ENCODE peak calls at places on chromosomes 16 and 17, in six cellular contexts. One of them, this sample, is unnamed.

GRCh38 chr17:66255112-66255511 is 25.9 kb upstream of the APOH start:
- DNase-seq in HepG2: peak; percentile 87
- DNase-seq in HCT116: peak; percentile 79
- DNase-seq in SK-N-SH: peak; percentile 76
- DNase-seq in H1: no peak
- DNase-seq in K562: peak; percentile 53
- DNase-seq in this sample: no peak

GRCh38 chr16:67415872-67416793 is at the start of gene ZDHHC1:
- DNase-seq in HepG2: no peak
- DNase-seq in SK-N-SH: peak; percentile 96
- DNase-seq in K562: peak; percentile 72
- DNase-seq in H1: peak; percentile 94
- DNase-seq in HCT116: no peak
- DNase-seq in this sample: peak; percentile 73

GRCh38 chr16:57739756-57740422 is 4.3 kb downstream of the KATNB1 start:
- DNase-seq in SK-N-SH: no peak
- DNase-seq in HepG2: no peak
- DNase-seq in K562: no peak
- DNase-seq in H1: no peak
- DNase-seq in HCT116: no peak
- DNase-seq in this sample: no peak

GRCh38 chr16:86925067-86925791 is 346.9 kb downstream of the FOXL1 start:
- DNase-seq in HCT116: no peak
- DNase-seq in H1: no peak
- DNase-seq in HepG2: no peak
- DNase-seq in K562: no peak
- DNase-seq in SK-N-SH: no peak
- DNase-seq in this sample: no peak

GRCh38 chr17:61381537-61381936 is 18.1 kb upstream of the TBX2 start:
- DNase-seq in SK-N-SH: peak; percentile 76
- DNase-seq in H1: no peak
- DNase-seq in HepG2: no peak
- DNase-seq in HCT116: no peak
- DNase-seq in K562: no peak
- DNase-seq in this sample: no peak

GRCh38 chr16:19118938-19119431 is 5.2 kb downstream of the ITPRIPL2 start:
- DNase-seq in H1: no peak
- DNase-seq in K562: peak; percentile 79
- DNase-seq in SK-N-SH: no peak
- DNase-seq in HCT116: no peak
- DNase-seq in HepG2: no peak
- DNase-seq in this sample: no peak

GRCh38 chr17:55332296-55333041 is 67.7 kb downstream of the HLF start:
- DNase-seq in HCT116: no peak
- DNase-seq in HepG2: no peak
- DNase-seq in K562: no peak
- DNase-seq in SK-N-SH: no peak
- DNase-seq in H1: no peak
- DNase-seq in this sample: no peak

GRCh38 chr17:75908201-75908600 is 3.5 kb upstream of the MRPL38 start:
- DNase-seq in HepG2: no peak
- DNase-seq in SK-N-SH: no peak
- DNase-seq in H1: no peak
- DNase-seq in K562: no peak
- DNase-seq in HCT116: no peak
- DNase-seq in this sample: no peak

GRCh38 chr17:4175921-4176802 is 33.2 kb downstream of the CYB5D2 start:
- DNase-seq in H1: no peak
- DNase-seq in HepG2: no peak
- DNase-seq in SK-N-SH: no peak
- DNase-seq in K562: no peak
- DNase-seq in HCT116: no peak
- DNase-seq in this sample: no peak

GRCh38 chr16:65832679-65833078 is 533.8 kb upstream of the CDH5 start:
- DNase-seq in HCT116: no peak
- DNase-seq in K562: no peak
- DNase-seq in H1: no peak
- DNase-seq in HepG2: no peak
- DNase-seq in SK-N-SH: peak; percentile 16
- DNase-seq in this sample: no peak

GRCh38 chr16:66057056-66057455 is 309.4 kb upstream of the CDH5 start:
- DNase-seq in HCT116: no peak
- DNase-seq in HepG2: no peak
- DNase-seq in SK-N-SH: no peak
- DNase-seq in K562: no peak
- DNase-seq in H1: no peak
- DNase-seq in this sample: no peak

GRCh38 chr17:82031303-82031884 is at the start of gene RAC3:
- DNase-seq in HCT116: no peak
- DNase-seq in H1: no peak
- DNase-seq in SK-N-SH: peak; percentile 93
- DNase-seq in HepG2: no peak
- DNase-seq in K562: peak; percentile 57
- DNase-seq in this sample: peak; percentile 66

GRCh38 chr16:68071547-68071901 is 13.6 kb upstream of the NFATC3 start:
- DNase-seq in SK-N-SH: no peak
- DNase-seq in HCT116: no peak
- DNase-seq in K562: no peak
- DNase-seq in H1: peak; percentile 0
- DNase-seq in HepG2: no peak
- DNase-seq in this sample: no peak

GRCh38 chr16:483351-484075 is 44.0 kb upstream of the CAPN15 start:
- DNase-seq in HCT116: no peak
- DNase-seq in H1: no peak
- DNase-seq in SK-N-SH: no peak
- DNase-seq in HepG2: no peak
- DNase-seq in K562: no peak
- DNase-seq in this sample: no peak

GRCh38 chr17:41322903-41323895 is 7.7 kb upstream of the KRTAP17-1 start:
- DNase-seq in H1: no peak
- DNase-seq in SK-N-SH: no peak
- DNase-seq in K562: no peak
- DNase-seq in HCT116: no peak
- DNase-seq in HepG2: no peak
- DNase-seq in this sample: no peak

GRCh38 chr16:56691885-56692284 is 9.6 kb downstream of the MT1X start:
- DNase-seq in H1: no peak
- DNase-seq in HCT116: peak; percentile 66
- DNase-seq in K562: no peak
- DNase-seq in SK-N-SH: no peak
- DNase-seq in HepG2: peak; percentile 77
- DNase-seq in this sample: peak; percentile 4

GRCh38 chr17:3602499-3602898 is 6.7 kb downstream of the TRPV1 start:
- DNase-seq in K562: peak; percentile 64
- DNase-seq in HCT116: peak; percentile 43
- DNase-seq in H1: peak; percentile 64
- DNase-seq in SK-N-SH: peak; percentile 61
- DNase-seq in HepG2: peak; percentile 44
- DNase-seq in this sample: no peak

GRCh38 chr17:69492410-69493071 is 78.0 kb downstream of the MAP2K6 start:
- DNase-seq in K562: no peak
- DNase-seq in H1: no peak
- DNase-seq in HepG2: no peak
- DNase-seq in HCT116: peak; percentile 28
- DNase-seq in SK-N-SH: peak; percentile 42
- DNase-seq in this sample: no peak

GRCh38 chr17:63700528-63701441 is 860 bp upstream of the LIMD2 start:
- DNase-seq in K562: no peak
- DNase-seq in HCT116: no peak
- DNase-seq in HepG2: no peak
- DNase-seq in SK-N-SH: peak; percentile 97
- DNase-seq in H1: peak; percentile 72
- DNase-seq in this sample: no peak

GRCh38 chr17:43840814-43841213 is 6.2 kb upstream of the CD300LG start:
- DNase-seq in HepG2: peak; percentile 61
- DNase-seq in SK-N-SH: peak; percentile 82
- DNase-seq in HCT116: no peak
- DNase-seq in H1: no peak
- DNase-seq in K562: no peak
- DNase-seq in this sample: peak; percentile 51

GRCh38 chr17:45240905-45241314 is 19.2 kb downstream of the FMNL1 start:
- DNase-seq in H1: no peak
- DNase-seq in SK-N-SH: no peak
- DNase-seq in K562: no peak
- DNase-seq in HepG2: no peak
- DNase-seq in HCT116: no peak
- DNase-seq in this sample: no peak

DNA sequence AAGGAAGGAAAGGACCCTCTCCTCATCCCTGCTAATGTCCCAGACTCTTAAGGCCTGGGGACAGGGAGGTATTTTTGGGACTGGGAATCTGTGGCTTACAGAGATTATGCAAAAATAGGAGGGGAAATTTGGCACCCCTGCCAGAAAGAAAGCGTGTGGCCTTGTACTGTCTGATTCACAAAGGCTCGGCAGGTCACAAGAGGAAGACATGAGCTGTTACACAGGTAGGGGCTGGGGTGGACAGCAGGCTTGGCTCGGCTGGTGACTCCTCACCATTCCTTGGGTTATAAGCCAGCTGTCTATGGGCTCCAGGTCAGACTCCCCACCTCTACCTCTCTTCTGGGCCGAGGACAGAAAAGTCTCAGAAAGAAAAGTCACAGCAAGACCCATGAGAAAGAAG is 20.7 kb upstream of the SREBF1 start:
- DNase-seq in HCT116: no peak
- DNase-seq in HepG2: no peak
- DNase-seq in SK-N-SH: no peak
- DNase-seq in H1: no peak
- DNase-seq in K562: no peak
- DNase-seq in this sample: no peak
- TF ChIP-seq JUND in HCT116: no peak
- TF ChIP-seq JUND in HepG2: no peak
- TF ChIP-seq JUND in SK-N-SH: no peak
- TF ChIP-seq JUND in H1: no peak
- TF ChIP-seq JUND in K562: no peak
- TF ChIP-seq JUND in this sample: no peak

DNA sequence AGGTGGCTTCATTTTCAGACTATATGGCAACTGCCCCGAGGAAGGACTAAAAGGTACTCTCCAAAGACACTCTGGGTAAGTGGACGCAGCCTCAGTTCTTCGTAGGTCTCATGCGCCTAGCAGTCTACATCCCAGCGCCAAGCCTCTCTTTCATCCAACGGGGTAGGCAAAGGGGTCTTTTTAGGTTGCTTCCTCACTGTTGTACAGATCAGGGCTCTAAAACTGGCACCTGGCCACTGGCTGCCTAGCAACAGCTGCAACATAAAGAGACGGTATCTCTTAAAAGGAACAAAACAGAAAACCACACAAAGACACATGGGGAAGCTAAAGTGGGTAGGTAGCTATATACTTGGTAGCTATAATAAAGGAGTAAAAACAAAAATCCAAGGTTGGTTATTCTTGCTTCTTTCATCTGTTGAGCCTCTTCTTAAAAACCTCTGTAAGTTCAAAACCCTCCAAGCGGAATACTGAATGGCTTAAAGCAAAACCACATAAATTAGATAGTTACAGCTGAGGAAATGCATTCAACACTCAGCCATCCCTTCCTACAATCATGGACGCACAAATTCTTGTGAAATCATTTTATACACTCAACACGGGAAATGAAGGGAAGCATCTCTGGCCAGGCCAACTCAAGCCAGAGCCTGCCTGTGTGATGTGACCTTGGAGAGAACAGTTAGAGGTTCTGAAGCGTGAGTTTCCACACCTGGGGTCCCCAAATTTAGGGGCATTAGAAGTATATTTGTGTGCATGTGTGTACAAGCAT is 22.7 kb downstream of the CYTH1 start:
- DNase-seq in SK-N-SH: peak; percentile 58
- DNase-seq in HCT116: no peak
- DNase-seq in HepG2: no peak
- DNase-seq in H1: no peak
- DNase-seq in K562: no peak
- DNase-seq in this sample: no peak
- TF ChIP-seq JUND in SK-N-SH: no peak
- TF ChIP-seq JUND in HCT116: no peak
- TF ChIP-seq JUND in HepG2: no peak
- TF ChIP-seq JUND in H1: no peak
- TF ChIP-seq JUND in K562: no peak
- TF ChIP-seq JUND in this sample: no peak

GRCh38 chr16:24973771-24974461 is 41.3 kb downstream of the ARHGAP17 start:
- DNase-seq in K562: no peak
- DNase-seq in SK-N-SH: no peak
- DNase-seq in H1: no peak
- DNase-seq in HCT116: no peak
- DNase-seq in HepG2: no peak
- DNase-seq in this sample: no peak

GRCh38 chr16:24976061-24976779 is 38.9 kb downstream of the ARHGAP17 start:
- DNase-seq in K562: no peak
- DNase-seq in HepG2: no peak
- DNase-seq in HCT116: no peak
- DNase-seq in SK-N-SH: no peak
- DNase-seq in H1: no peak
- DNase-seq in this sample: no peak

GRCh38 chr16:24974859-24975258 is 40.3 kb downstream of the ARHGAP17 start:
- DNase-seq in H1: no peak
- DNase-seq in K562: no peak
- DNase-seq in HCT116: no peak
- DNase-seq in SK-N-SH: no peak
- DNase-seq in HepG2: no peak
- DNase-seq in this sample: no peak

GRCh38 chr16:24976971-24977672 is 38.0 kb downstream of the ARHGAP17 start:
- DNase-seq in SK-N-SH: no peak
- DNase-seq in HepG2: no peak
- DNase-seq in HCT116: no peak
- DNase-seq in H1: no peak
- DNase-seq in K562: no peak
- DNase-seq in this sample: no peak

GRCh38 chr16:24975428-24975889 is 39.7 kb downstream of the ARHGAP17 start:
- DNase-seq in HCT116: no peak
- DNase-seq in H1: no peak
- DNase-seq in SK-N-SH: no peak
- DNase-seq in HepG2: no peak
- DNase-seq in K562: no peak
- DNase-seq in this sample: no peak
- TF ChIP-seq JUND in HCT116: no peak
- TF ChIP-seq JUND in H1: no peak
- TF ChIP-seq JUND in SK-N-SH: no peak
- TF ChIP-seq JUND in HepG2: no peak
- TF ChIP-seq JUND in K562: no peak
- TF ChIP-seq JUND in this sample: no peak

DNA sequence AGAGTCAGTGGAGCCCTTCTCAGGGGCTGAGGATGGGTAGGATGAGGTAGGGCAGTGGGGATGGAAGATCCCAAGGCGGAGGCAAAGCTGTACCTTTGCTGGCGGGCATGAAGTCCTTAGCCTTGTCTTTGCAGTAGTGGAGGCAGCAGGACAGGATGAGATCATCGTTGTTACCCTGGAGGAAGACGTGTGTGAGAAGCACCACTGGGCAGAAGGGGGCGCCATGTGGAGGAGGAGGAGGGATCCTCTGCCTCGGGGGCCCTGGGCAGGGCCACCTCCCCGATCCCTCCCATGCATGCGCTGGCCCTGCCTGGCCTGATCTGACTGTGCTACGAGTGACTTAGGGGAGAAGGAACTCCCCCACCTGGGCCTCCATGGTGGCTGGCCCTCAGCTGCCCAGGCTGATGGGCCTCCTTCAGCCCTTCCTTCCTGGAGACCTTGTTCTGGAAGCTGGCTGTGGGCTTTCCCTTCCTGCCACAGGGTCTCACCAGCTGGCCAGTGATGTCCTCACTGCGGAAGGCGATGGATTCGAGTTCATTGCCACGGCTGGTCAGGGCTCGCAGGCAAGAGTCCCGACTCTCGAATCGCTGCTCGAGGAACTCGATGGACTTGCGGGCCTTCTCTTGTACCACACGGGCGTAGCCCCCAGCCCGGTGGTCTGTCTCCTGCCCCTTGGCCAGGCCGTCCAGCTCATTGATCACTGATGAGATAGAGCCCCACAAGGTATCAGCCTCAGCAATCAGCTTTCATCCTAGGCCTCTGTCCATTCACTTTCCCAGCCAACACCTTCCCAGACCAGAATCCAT is 10.3 kb downstream of the HIC1 start:
- DNase-seq in HCT116: no peak
- DNase-seq in H1: peak; percentile 89
- DNase-seq in K562: peak; percentile 72
- DNase-seq in SK-N-SH: peak; percentile 66
- DNase-seq in HepG2: no peak
- DNase-seq in this sample: no peak
- TF ChIP-seq JUND in HCT116: no peak
- TF ChIP-seq JUND in H1: peak; percentile 89
- TF ChIP-seq JUND in K562: peak; percentile 76
- TF ChIP-seq JUND in SK-N-SH: no peak
- TF ChIP-seq JUND in HepG2: no peak
- TF ChIP-seq JUND in this sample: no peak

This sample was measured in T47D.